ENCODE peak calls at places on chromosomes 1 and 21, in six cellular contexts. H is neural progenitor cell, M is body of pancreas, D is coronary artery, Y is fibroblast of pulmonary artery, L is GM12865. B is an unnamed sample.

GRCh38 chr1:196056966-196057365 is 551.3 kb downstream of the KCNT2 start:
- DNase-seq in L (no peak), M (no peak), H (peak), D (no peak), Y (no peak), B (no peak)

GRCh38 chr1:205933672-205934618 is 9.3 kb downstream of the SLC26A9 start:
- DNase-seq in D (no peak), M (peak), Y (peak), L (no peak), H (peak), B (peak)

GRCh38 chr1:71030021-71030420 is 17.6 kb downstream of the PTGER3 start:
- DNase-seq in H (no peak), M (no peak), D (no peak), Y (no peak), L (no peak), B (no peak)

GRCh38 chr1:38044224-38045215 is 2.1 kb downstream of the POU3F1 start:
- DNase-seq in M (no peak), Y (no peak), D (no peak), L (no peak), H (no peak), B (peak)

GRCh38 chr1:82845371-82845770 is 1044.6 kb downstream of the ADGRL2 start:
- DNase-seq in Y (no peak), M (no peak), D (no peak), H (peak), L (no peak), B (no peak)

GRCh38 chr1:209534496-209535250 is 48.8 kb upstream of the CAMK1G start:
- DNase-seq in H (no peak), Y (no peak), L (no peak), M (no peak), D (no peak), B (no peak)

GRCh38 chr1:160705176-160705745 is 6.4 kb downstream of the CD48 start:
- DNase-seq in D (no peak), L (peak), M (no peak), H (no peak), Y (no peak), B (no peak)

GRCh38 chr1:38953433-38953860 is 11.8 kb upstream of the RHBDL2 start:
- DNase-seq in D (no peak), Y (no peak), L (no peak), M (no peak), H (peak), B (no peak)

GRCh38 chr21:39159342-39160063 is 23.7 kb downstream of the PSMG1 start:
- DNase-seq in L (no peak), D (no peak), Y (no peak), M (no peak), H (no peak), B (no peak)

GRCh38 chr1:154190550-154190949 is 1.4 kb downstream of the TPM3 start:
- DNase-seq in D (no peak), H (no peak), L (no peak), M (no peak), Y (peak), B (peak)

GRCh38 chr1:187646536-187647128 is 817.9 kb downstream of the PLA2G4A start:
- DNase-seq in Y (no peak), M (no peak), H (no peak), L (no peak), D (no peak), B (no peak)

GRCh38 chr1:155976062-155976912 is 2.1 kb downstream of the ARHGEF2 start:
- DNase-seq in D (peak), L (peak), H (peak), M (no peak), Y (peak), B (peak)

GRCh38 chr21:34840693-34841092 is 171.9 kb downstream of the CLIC6 start:
- DNase-seq in D (peak), L (no peak), H (no peak), M (no peak), Y (no peak), B (no peak)

GRCh38 chr21:38337793-38338192 is 81.0 kb downstream of the KCNJ15 start:
- DNase-seq in M (no peak), D (no peak), H (no peak), L (no peak), Y (no peak), B (no peak)

GRCh38 chr1:19400875-19401854 is 84.2 kb downstream of the CAPZB start:
- DNase-seq in M (no peak), D (no peak), H (peak), L (no peak), Y (no peak), B (no peak)

GRCh38 chr21:46667191-46667734 is 31.8 kb downstream of the PRMT2 start:
- DNase-seq in M (no peak), H (peak), Y (peak), L (peak), D (no peak), B (peak)

GRCh38 chr21:46667735-46668380 is 32.4 kb downstream of the PRMT2 start:
- DNase-seq in Y (peak), H (peak), M (no peak), L (peak), D (no peak), B (peak)

GRCh38 chr21:46664316-46664995 is 29.0 kb downstream of the PRMT2 start:
- DNase-seq in L (no peak), Y (no peak), D (no peak), H (no peak), M (no peak), B (no peak)

GRCh38 chr21:46665566-46665965 is 30.1 kb downstream of the PRMT2 start:
- DNase-seq in M (no peak), L (no peak), D (no peak), Y (no peak), H (no peak), B (no peak)

DNA sequence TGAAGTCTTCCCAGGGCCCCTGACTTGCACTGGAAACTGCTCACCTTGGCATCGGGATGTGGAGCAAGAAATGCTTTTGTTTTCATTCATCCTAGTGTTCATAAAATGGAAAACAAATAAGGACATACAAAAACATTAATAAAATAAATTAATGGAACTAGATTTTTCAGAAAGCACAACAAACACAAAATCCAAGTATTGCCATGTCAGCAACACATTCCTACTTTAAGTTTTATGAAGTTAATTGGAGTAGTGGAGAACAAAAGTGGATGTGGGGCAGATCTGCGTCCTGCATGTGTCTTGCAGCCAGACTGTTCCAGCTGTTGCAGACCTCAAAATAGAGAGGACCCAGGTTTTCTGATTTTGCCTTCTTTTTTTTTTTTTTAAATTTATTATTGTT is 32.9 kb downstream of the PRMT2 start:
- DNase-seq in Y (no peak), H (no peak), M (no peak), L (no peak), D (no peak), B (no peak)
- H3K4me3 ChIP-seq in Y (peak), H (peak), M (no peak), L (peak), D (peak), B (peak)

GRCh38 chr1:200428482-200429205 is 18.8 kb upstream of the ZNF281 start:
- DNase-seq in L (peak), Y (peak), H (no peak), D (no peak), M (no peak), B (no peak)

GRCh38 chr1:200429221-200429751 is 19.4 kb upstream of the ZNF281 start:
- DNase-seq in Y (peak), D (no peak), M (no peak), L (no peak), H (no peak), B (peak)

GRCh38 chr1:200426196-200426595 is 16.4 kb upstream of the ZNF281 start:
- DNase-seq in Y (no peak), L (no peak), D (no peak), H (no peak), M (no peak), B (no peak)

GRCh38 chr1:200423235-200423634 is 13.4 kb upstream of the ZNF281 start:
- DNase-seq in H (no peak), M (no peak), Y (no peak), L (no peak), D (no peak), B (no peak)

DNA sequence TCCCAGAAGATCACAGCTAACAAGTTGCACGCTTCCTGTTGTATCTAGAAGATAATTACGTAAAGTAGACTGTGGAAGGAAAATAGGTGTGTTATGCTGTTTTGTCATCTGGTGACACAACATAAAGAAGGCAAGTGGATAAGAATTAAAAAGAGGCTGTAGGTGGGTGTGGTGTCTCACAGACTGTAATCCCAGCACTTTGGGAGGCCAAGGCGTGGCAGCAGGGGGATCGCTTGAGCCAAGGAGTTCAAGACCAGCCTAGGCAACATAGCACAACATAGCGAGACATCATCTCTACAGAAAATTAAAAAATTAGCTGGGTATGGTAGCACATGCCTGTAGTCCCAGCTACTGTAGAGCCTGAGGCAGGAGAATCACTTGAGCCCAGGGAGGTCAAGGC is 17.9 kb upstream of the ZNF281 start:
- DNase-seq in L (no peak), D (no peak), Y (no peak), M (no peak), H (no peak), B (no peak)
- TF ChIP-seq CTCF in L (no peak), D (no peak), Y (no peak), M (no peak), H (no peak), B (no peak)

GRCh38 chr1:223363057-223363855 is 720 bp downstream of the SUSD4 start:
- DNase-seq in D (no peak), M (peak), L (no peak), H (peak), Y (peak), B (no peak)
- H3K4me3 ChIP-seq in D (peak), M (peak), L (peak), H (peak), Y (no peak), B (peak)

DNA sequence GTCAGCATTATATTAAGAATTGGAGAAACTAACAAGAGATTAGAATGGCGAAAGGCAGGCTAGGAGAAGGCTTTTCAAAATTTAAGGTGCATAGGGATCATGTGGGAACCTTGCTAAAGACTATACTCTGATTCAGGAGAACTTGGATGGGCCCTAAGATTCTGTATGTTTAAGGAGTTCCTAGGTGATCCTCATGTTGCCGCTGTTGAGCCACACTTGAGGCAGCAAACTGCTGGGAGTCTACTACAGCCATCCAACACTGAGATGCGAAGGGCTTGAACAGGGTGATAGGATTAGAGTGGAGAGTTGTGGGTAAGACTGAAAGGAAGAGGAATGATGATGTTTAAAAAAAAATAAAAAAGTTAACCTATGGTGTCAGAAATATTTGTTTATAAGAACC is 1013.2 kb downstream of the MRPL39 start:
- DNase-seq in M (no peak), L (peak), H (no peak), Y (no peak), D (no peak), B (no peak)
- TF ChIP-seq CTCF in M (no peak), L (peak), H (no peak), Y (no peak), D (no peak), B (no peak)

DNA sequence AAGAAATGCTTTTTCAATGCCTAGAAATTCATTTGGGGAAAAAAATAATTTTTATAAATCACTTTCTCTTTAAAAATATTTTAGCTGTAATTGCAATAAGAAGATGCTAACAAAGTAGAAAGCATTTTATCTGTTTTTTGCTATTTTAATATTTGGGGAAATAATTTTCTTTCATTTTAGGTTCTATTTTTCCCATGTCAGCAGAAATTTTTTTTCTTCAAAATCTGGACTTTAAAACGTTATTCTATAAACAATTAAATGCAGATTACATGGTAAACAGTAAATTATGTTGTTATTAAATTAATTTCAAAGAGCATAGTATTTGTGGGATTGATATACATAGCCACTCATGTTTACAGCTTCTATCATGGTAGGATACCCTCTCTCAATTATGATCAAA is 27.7 kb upstream of the RRP15 start:
- DNase-seq in D (no peak), H (no peak), Y (no peak), M (no peak), L (no peak), B (no peak)
- H3K4me3 ChIP-seq in D (no peak), H (no peak), Y (no peak), M (no peak), L (no peak), B (no peak)

DNA sequence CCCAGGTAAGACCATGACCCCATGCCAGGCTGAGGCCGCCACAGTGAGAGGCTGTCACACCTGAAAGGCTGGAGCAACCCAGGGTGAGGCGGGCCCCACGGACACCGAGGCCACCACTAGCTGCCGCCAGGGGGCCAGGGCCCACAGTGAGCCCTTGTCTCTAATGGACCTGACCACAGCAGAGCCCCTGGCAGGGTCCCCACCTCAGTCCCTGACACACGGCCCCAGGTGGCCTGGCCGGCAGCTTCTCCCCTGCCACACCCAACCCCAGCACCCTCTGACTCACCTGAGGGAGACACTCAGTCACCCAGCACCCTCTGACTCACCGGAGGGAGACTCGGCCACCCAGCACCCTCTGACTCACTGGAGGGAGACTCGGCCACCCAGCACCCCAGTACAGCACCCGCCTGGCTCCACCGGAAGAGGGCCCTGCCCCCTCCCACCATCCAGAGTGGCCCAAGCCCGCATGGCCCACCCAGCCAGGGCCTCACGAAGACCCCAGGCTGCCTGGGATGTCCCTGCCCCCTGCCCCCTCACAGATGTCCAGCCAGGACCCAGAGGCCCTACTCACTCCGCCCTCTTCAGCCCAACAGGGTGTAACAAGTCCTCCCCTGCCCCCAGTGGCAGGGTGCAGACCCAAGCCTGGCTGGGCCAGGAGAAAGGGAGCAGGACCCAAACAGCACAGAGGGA is 4.4 kb downstream of the DVL1 start:
- DNase-seq in D (no peak), H (no peak), Y (peak), M (peak), L (no peak), B (peak)
- TF ChIP-seq CTCF in D (no peak), H (peak), Y (peak), M (peak), L (peak), B (peak)

DNA sequence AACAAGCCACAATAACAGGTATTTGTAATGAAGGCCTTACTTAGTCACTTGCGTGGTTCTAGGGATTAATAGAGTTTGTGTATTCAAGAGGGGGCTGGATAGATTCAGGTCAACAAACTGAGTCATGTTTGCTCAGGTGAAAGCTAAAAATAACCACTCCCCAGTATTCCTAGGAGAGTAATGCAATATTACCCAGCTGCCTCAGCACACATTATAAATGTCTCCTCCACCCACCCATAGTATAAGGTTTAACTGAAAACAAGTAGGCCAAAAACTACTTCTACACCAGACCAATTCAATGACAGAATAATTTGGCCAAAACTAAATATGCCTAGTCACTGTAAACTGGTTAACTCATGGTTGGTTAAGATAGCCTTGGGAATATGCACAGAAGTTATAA is 34.4 kb downstream of the WLS start:
- DNase-seq in D (no peak), H (no peak), Y (no peak), M (peak), L (no peak), B (no peak)
- H3K4me3 ChIP-seq in D (no peak), H (no peak), Y (no peak), M (no peak), L (no peak), B (no peak)

B was measured in foreskin fibroblast.